ENCODE peak calls at places on chromosomes 4 and X, in five cellular contexts. One of them, this sample, is unnamed.

GRCh38 chr4:154491341-154491679 is 289 bp downstream of the DCHS2 start:
- DNase-seq in SK-N-SH: peak
- DNase-seq in K562: no peak
- DNase-seq in GM12878: no peak
- DNase-seq in HepG2: no peak
- DNase-seq in this sample: no peak

GRCh38 chrX:147333821-147334220 is 519.3 kb upstream of the CXorf51A start:
- DNase-seq in SK-N-SH: no peak
- DNase-seq in K562: no peak
- DNase-seq in GM12878: no peak
- DNase-seq in HepG2: no peak
- DNase-seq in this sample: no peak

GRCh38 chrX:118720058-118720707 is 7.2 kb upstream of the IL13RA1 start:
- DNase-seq in SK-N-SH: no peak
- DNase-seq in K562: no peak
- DNase-seq in GM12878: no peak
- DNase-seq in HepG2: no peak
- DNase-seq in this sample: no peak

GRCh38 chr4:172344266-172344772 is 531.1 kb downstream of the GALNTL6 start:
- DNase-seq in SK-N-SH: peak
- DNase-seq in K562: no peak
- DNase-seq in GM12878: no peak
- DNase-seq in HepG2: no peak
- DNase-seq in this sample: no peak

GRCh38 chr4:73525611-73526010 is 44.1 kb downstream of the AFM start:
- DNase-seq in SK-N-SH: no peak
- DNase-seq in K562: no peak
- DNase-seq in GM12878: no peak
- DNase-seq in HepG2: no peak
- DNase-seq in this sample: no peak

GRCh38 chr4:100184787-100185186 is 5.5 kb downstream of the DDIT4L start:
- DNase-seq in SK-N-SH: no peak
- DNase-seq in K562: no peak
- DNase-seq in GM12878: no peak
- DNase-seq in HepG2: no peak
- DNase-seq in this sample: no peak

GRCh38 chr4:151035321-151035720 is 20.2 kb upstream of the LRBA start:
- DNase-seq in SK-N-SH: no peak
- DNase-seq in K562: no peak
- DNase-seq in GM12878: no peak
- DNase-seq in HepG2: peak
- DNase-seq in this sample: no peak

GRCh38 chrX:100768679-100769338 is 36.9 kb upstream of the SYTL4 start:
- DNase-seq in SK-N-SH: peak
- DNase-seq in K562: peak
- DNase-seq in GM12878: peak
- DNase-seq in HepG2: peak
- DNase-seq in this sample: peak

GRCh38 chr4:87807402-87807801 is 8.0 kb downstream of the IBSP start:
- DNase-seq in SK-N-SH: no peak
- DNase-seq in K562: no peak
- DNase-seq in GM12878: no peak
- DNase-seq in HepG2: no peak
- DNase-seq in this sample: no peak

GRCh38 chrX:109472939-109473713 is 8.8 kb downstream of the GUCY2F start:
- DNase-seq in SK-N-SH: peak
- DNase-seq in K562: peak
- DNase-seq in GM12878: no peak
- DNase-seq in HepG2: peak
- DNase-seq in this sample: peak

GRCh38 chr4:48024522-48024921 is 8.0 kb downstream of the NIPAL1 start:
- DNase-seq in SK-N-SH: no peak
- DNase-seq in K562: no peak
- DNase-seq in GM12878: no peak
- DNase-seq in HepG2: no peak
- DNase-seq in this sample: no peak

DNA sequence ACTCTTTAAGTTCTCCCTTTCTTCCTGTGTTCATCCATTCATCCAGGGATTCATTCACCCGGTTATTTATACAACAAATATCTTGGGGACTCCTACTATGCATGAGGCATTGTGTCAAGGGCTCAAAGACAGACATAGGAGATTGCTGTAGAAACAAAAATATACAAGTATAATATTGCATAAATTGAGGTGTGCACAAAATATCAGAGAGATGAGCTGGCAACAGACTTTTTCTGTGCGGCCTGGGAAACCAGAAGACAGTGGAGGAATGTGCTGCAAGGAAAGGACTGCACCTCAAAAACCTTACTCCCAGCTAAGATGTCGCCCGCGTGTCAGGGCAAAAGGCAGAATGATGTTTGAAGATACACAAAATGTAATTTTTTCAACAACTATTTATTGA is 9.6 kb downstream of the OTOP1 start:
- DNase-seq in SK-N-SH: no peak
- DNase-seq in K562: no peak
- DNase-seq in GM12878: no peak
- DNase-seq in HepG2: no peak
- DNase-seq in this sample: no peak
- TF ChIP-seq ZBTB33 in SK-N-SH: no peak
- TF ChIP-seq ZBTB33 in K562: no peak
- TF ChIP-seq ZBTB33 in GM12878: no peak
- TF ChIP-seq ZBTB33 in HepG2: no peak
- TF ChIP-seq ZBTB33 in this sample: no peak

GRCh38 chr4:139815646-139816601 is 150.3 kb downstream of the MGST2 start:
- DNase-seq in SK-N-SH: no peak
- DNase-seq in K562: peak
- DNase-seq in GM12878: no peak
- DNase-seq in HepG2: no peak
- DNase-seq in this sample: no peak
- H3K4me3 ChIP-seq in SK-N-SH: peak
- H3K4me3 ChIP-seq in K562: no peak
- H3K4me3 ChIP-seq in GM12878: no peak
- H3K4me3 ChIP-seq in HepG2: no peak
- H3K4me3 ChIP-seq in this sample: no peak

DNA sequence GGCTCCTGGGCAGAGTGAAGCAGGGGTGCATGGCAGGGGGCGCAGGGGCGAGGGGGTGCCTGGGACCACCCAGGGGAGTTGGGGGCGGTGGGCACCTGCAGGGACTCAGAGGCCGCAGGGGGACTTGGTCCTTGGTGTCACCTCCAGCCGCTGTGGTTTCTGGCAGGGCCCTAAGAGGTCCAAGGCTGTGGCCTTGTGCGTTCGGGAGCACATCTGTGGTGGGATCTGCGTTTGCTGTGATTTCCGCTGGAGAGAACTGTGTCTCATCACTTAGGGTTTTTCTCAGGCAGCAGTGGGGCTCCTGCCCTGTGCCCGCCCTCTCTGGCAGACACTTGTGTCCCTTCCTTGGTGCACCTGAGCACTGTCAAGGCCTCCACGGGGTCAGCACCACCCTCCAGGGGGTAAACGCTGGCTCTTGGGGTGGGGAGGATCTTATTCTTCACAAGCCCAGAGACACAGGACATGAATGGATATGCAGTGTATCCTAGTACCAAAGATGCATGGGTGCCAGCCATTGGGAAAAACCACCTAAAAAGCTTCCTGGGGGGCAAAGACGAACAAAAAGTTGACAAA is 66.5 kb downstream of the ACOX3 start:
- DNase-seq in SK-N-SH: no peak
- DNase-seq in K562: no peak
- DNase-seq in GM12878: no peak
- DNase-seq in HepG2: no peak
- DNase-seq in this sample: no peak
- TF ChIP-seq RAD21 in SK-N-SH: no peak
- TF ChIP-seq RAD21 in K562: no peak
- TF ChIP-seq RAD21 in GM12878: no peak
- TF ChIP-seq RAD21 in HepG2: no peak
- TF ChIP-seq RAD21 in this sample: no peak

DNA sequence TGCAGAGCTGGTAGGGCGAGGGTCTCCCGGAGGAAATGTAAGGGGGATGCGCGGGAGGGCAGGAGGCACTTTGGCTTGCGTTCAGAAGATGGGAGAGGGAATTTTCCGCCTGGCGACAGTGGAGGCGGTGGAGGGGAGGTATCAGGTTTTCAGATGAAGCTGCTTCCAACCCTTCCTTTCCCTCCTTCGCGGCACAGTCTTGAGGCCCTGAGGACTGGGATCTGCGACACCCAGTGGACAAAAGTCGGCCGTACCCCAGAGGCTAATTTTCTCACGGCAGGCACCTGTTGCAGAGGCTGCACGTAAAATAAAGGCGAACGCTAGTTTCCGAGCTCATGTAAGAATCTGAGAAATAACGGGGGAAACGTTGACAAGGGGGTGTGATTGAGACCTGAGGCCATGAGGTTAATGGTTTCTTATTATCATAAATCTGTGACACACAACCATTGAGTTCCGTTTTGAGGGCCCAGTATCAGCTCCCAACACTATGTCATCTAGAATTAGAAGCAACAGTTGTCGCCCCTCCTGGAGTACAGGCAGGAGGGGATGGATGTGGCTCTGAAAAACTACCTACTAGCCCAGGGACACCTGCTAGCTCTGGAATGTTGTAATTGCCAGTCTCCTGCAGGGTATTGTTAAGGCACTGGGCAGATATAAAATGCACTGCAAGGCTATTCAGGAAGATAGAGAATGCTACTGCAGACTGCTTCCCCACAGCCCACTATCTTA is 1.1 kb downstream of the ZCCHC18 start:
- DNase-seq in SK-N-SH: peak
- DNase-seq in K562: peak
- DNase-seq in GM12878: no peak
- DNase-seq in HepG2: peak
- DNase-seq in this sample: no peak
- TF ChIP-seq ZBTB33 in SK-N-SH: no peak
- TF ChIP-seq ZBTB33 in K562: no peak
- TF ChIP-seq ZBTB33 in GM12878: no peak
- TF ChIP-seq ZBTB33 in HepG2: no peak
- TF ChIP-seq ZBTB33 in this sample: no peak

GRCh38 chr4:6472008-6472386 is 417 bp downstream of the PPP2R2C start:
- DNase-seq in SK-N-SH: no peak
- DNase-seq in K562: no peak
- DNase-seq in GM12878: no peak
- DNase-seq in HepG2: no peak
- DNase-seq in this sample: no peak

GRCh38 chr4:6471303-6472007 is 959 bp downstream of the PPP2R2C start:
- DNase-seq in SK-N-SH: peak
- DNase-seq in K562: no peak
- DNase-seq in GM12878: no peak
- DNase-seq in HepG2: no peak
- DNase-seq in this sample: no peak

GRCh38 chr4:6473264-6474052 is 1.0 kb upstream of the PPP2R2C start:
- DNase-seq in SK-N-SH: no peak
- DNase-seq in K562: no peak
- DNase-seq in GM12878: no peak
- DNase-seq in HepG2: no peak
- DNase-seq in this sample: no peak

GRCh38 chr4:6474053-6474568 is 1.7 kb upstream of the PPP2R2C start:
- DNase-seq in SK-N-SH: peak
- DNase-seq in K562: peak
- DNase-seq in GM12878: no peak
- DNase-seq in HepG2: peak
- DNase-seq in this sample: no peak

GRCh38 chr4:6472387-6473263 is at the start of gene PPP2R2C:
- DNase-seq in SK-N-SH: peak
- DNase-seq in K562: peak
- DNase-seq in GM12878: no peak
- DNase-seq in HepG2: no peak
- DNase-seq in this sample: no peak
- H3K4me3 ChIP-seq in SK-N-SH: no peak
- H3K4me3 ChIP-seq in K562: no peak
- H3K4me3 ChIP-seq in GM12878: no peak
- H3K4me3 ChIP-seq in HepG2: no peak
- H3K4me3 ChIP-seq in this sample: peak

GRCh38 chr4:140071806-140072205 is 82.2 kb downstream of the MAML3 start:
- DNase-seq in SK-N-SH: no peak
- DNase-seq in K562: no peak
- DNase-seq in GM12878: peak
- DNase-seq in HepG2: no peak
- DNase-seq in this sample: no peak

GRCh38 chr4:140071043-140071442 is 82.9 kb downstream of the MAML3 start:
- DNase-seq in SK-N-SH: no peak
- DNase-seq in K562: no peak
- DNase-seq in GM12878: no peak
- DNase-seq in HepG2: no peak
- DNase-seq in this sample: no peak

GRCh38 chr4:140068247-140068646 is 85.7 kb downstream of the MAML3 start:
- DNase-seq in SK-N-SH: no peak
- DNase-seq in K562: no peak
- DNase-seq in GM12878: no peak
- DNase-seq in HepG2: no peak
- DNase-seq in this sample: no peak

GRCh38 chr4:140070369-140070768 is 83.6 kb downstream of the MAML3 start:
- DNase-seq in SK-N-SH: no peak
- DNase-seq in K562: no peak
- DNase-seq in GM12878: no peak
- DNase-seq in HepG2: no peak
- DNase-seq in this sample: no peak

DNA sequence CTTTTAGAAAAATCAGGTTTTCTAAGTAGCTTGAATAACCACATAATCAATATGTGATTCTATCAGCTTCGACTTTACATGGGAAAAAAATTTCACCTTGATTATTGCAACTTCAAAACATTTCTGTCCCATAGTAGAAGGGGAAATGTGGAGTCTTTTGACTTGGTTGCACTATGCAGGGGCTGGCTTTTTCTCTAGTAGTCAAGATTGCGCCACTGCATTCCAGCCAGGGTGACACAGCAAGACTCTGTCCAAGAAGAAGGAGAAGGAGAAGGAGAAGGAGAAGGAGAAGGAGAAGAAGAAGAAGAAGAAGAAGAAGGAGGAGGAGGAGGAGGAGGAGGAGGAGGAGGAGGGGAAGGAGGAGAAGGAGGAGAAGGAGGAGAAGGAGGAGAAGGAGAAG is 84.9 kb downstream of the MAML3 start:
- DNase-seq in SK-N-SH: no peak
- DNase-seq in K562: no peak
- DNase-seq in GM12878: no peak
- DNase-seq in HepG2: no peak
- DNase-seq in this sample: no peak
- TF ChIP-seq RAD21 in SK-N-SH: no peak
- TF ChIP-seq RAD21 in K562: no peak
- TF ChIP-seq RAD21 in GM12878: no peak
- TF ChIP-seq RAD21 in HepG2: no peak
- TF ChIP-seq RAD21 in this sample: no peak

DNA sequence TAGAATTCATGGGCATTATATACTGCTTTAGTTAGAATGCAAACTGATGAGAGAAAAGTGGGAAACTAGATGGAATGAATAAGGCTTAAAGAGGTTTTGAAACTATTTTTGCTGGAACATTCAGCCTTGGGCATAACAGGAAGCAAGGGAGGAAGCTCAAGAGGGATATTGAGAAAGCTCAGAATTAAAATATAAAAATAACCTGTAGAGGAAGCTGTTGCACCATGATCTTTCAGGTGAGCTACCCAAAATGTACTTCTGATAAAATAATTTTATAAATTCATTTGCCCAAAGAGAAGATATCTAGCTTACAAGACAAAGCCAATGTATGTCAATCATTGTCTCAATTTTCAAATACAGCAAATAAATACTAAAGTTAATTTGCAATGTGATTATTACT is 11.3 kb downstream of the GC start:
- DNase-seq in SK-N-SH: no peak
- DNase-seq in K562: peak
- DNase-seq in GM12878: no peak
- DNase-seq in HepG2: no peak
- DNase-seq in this sample: no peak
- TF ChIP-seq ZBTB33 in SK-N-SH: no peak
- TF ChIP-seq ZBTB33 in K562: no peak
- TF ChIP-seq ZBTB33 in GM12878: no peak
- TF ChIP-seq ZBTB33 in HepG2: no peak
- TF ChIP-seq ZBTB33 in this sample: no peak